ENCODE peak calls at places on chromosome 12, in nine cellular contexts. V is AG04450; N is lower lobe of right lung; J is prostate gland; Y is esophagus squamous epithelium; U is small intestine; Z is GM23248; C is psoas muscle; W is CD4-positive, alpha-beta memory T cell. L is an unnamed sample. For H3K9me3, the result is how much of the 10 kb centered on the place peaks cover.

GRCh38 chr12:24507827-24508226 is 441.1 kb downstream of the BCAT1 start:
- DNase-seq in Z (no peak), U (no peak), N (no peak), V (no peak), W (no peak), C (no peak), Y (no peak), J (no peak), L (no peak)

GRCh38 chr12:60335765-60336164 is 739.9 kb downstream of the SLC16A7 start:
- DNase-seq in Y (no peak), N (no peak), Z (peak), W (no peak), C (no peak), U (no peak), J (no peak), V (peak), L (no peak)

GRCh38 chr12:58378038-58378437 is 436.7 kb downstream of the ATP23 start:
- DNase-seq in N (no peak), C (no peak), U (no peak), V (no peak), W (no peak), Z (peak), J (no peak), Y (no peak), L (no peak)

GRCh38 chr12:58877243-58877743 is 43.0 kb downstream of the LRIG3 start:
- DNase-seq in C (no peak), N (no peak), U (no peak), W (no peak), J (peak), Z (peak), Y (no peak), V (peak), L (no peak)

GRCh38 chr12:111418594-111418880 is 12.8 kb downstream of the SH2B3 start:
- DNase-seq in U (no peak), Y (no peak), C (no peak), N (no peak), Z (no peak), J (no peak), V (no peak), W (no peak), L (no peak)

GRCh38 chr12:119446459-119446858 is 111.9 kb downstream of the CCDC60 start:
- DNase-seq in N (no peak), J (no peak), C (no peak), U (no peak), W (no peak), Y (no peak), Z (peak), V (no peak), L (no peak)

GRCh38 chr12:55652352-55652751 is 15.7 kb downstream of the OR10P1 start:
- DNase-seq in V (no peak), Y (no peak), J (no peak), W (no peak), Z (no peak), C (no peak), U (no peak), N (no peak), L (no peak)

GRCh38 chr12:120367924-120368788 is 808 bp downstream of the MSI1 start:
- DNase-seq in U (no peak), V (no peak), J (no peak), N (no peak), Y (no peak), W (no peak), C (peak), Z (peak), L (no peak)

GRCh38 chr12:106342397-106343212 is 14.9 kb upstream of the POLR3B start:
- DNase-seq in J (peak), W (no peak), C (peak), N (peak), Y (no peak), Z (peak), U (peak), V (no peak), L (peak)

GRCh38 chr12:125143491-125143890 is 78.3 kb downstream of the AACS start:
- DNase-seq in Y (no peak), Z (peak), V (no peak), W (no peak), U (peak), N (no peak), C (no peak), J (peak), L (no peak)

GRCh38 chr12:52494518-52494917 is 1.5 kb upstream of the KRT6A start:
- DNase-seq in Y (no peak), U (no peak), W (no peak), Z (peak), C (peak), J (peak), N (peak), V (no peak), L (peak)

GRCh38 chr12:24903305-24904088 is 45.4 kb downstream of the BCAT1 start:
- DNase-seq in Y (no peak), C (no peak), Z (peak), V (no peak), U (no peak), J (no peak), N (no peak), W (no peak), L (no peak)

GRCh38 chr12:55708695-55709233 is 1.1 kb upstream of the ITGA7 start:
- DNase-seq in W (no peak), J (no peak), V (no peak), C (peak), Y (no peak), N (no peak), Z (no peak), U (no peak), L (no peak)

GRCh38 chr12:92078167-92079053 is 67.2 kb downstream of the BTG1 start:
- DNase-seq in U (peak), Z (peak), C (no peak), W (no peak), N (no peak), V (peak), Y (no peak), J (no peak), L (no peak)

GRCh38 chr12:29157486-29157946 is 8.4 kb downstream of the FAR2 start:
- DNase-seq in W (no peak), Z (peak), C (no peak), V (no peak), U (no peak), Y (no peak), N (no peak), J (no peak), L (no peak)

GRCh38 chr12:107801150-107801549 is 26.6 kb downstream of the ASCL4 start:
- DNase-seq in Y (no peak), J (no peak), Z (peak), U (no peak), W (no peak), V (no peak), C (no peak), N (no peak), L (no peak)

GRCh38 chr12:46722737-46723136 is 103.1 kb downstream of the SLC38A4 start:
- DNase-seq in V (no peak), Y (no peak), Z (peak), N (no peak), C (no peak), U (no peak), J (no peak), W (no peak), L (no peak)

GRCh38 chr12:48981757-48982157 is 3.6 kb downstream of the WNT1 start:
- DNase-seq in J (no peak), C (no peak), V (no peak), Y (no peak), N (no peak), W (no peak), Z (no peak), U (no peak), L (no peak)
- H3K27ac ChIP-seq in J (no peak), C (no peak), V (no peak), Y (no peak), N (no peak), W (peak), Z (no peak), U (no peak), L (no peak)

GRCh38 chr12:133080619-133081407 is at the start of gene ZNF140:
- DNase-seq in Y (peak), Z (peak), C (peak), J (peak), N (peak), U (peak), W (no peak), V (peak), L (peak)
- H3K9me3 ChIP-seq in Y (under half), Z (under half), C (half or more), J (under half), N (half or more), U (under half), W (under half), V (half or more), L (under half)

GRCh38 chr12:47813491-47814196 is 6.1 kb downstream of the HDAC7 start:
- DNase-seq in C (no peak), J (no peak), N (no peak), Y (no peak), Z (no peak), W (no peak), U (no peak), V (no peak), L (no peak)
- H3K27ac ChIP-seq in C (peak), J (peak), N (peak), Y (peak), Z (peak), W (peak), U (peak), V (peak), L (peak)

DNA sequence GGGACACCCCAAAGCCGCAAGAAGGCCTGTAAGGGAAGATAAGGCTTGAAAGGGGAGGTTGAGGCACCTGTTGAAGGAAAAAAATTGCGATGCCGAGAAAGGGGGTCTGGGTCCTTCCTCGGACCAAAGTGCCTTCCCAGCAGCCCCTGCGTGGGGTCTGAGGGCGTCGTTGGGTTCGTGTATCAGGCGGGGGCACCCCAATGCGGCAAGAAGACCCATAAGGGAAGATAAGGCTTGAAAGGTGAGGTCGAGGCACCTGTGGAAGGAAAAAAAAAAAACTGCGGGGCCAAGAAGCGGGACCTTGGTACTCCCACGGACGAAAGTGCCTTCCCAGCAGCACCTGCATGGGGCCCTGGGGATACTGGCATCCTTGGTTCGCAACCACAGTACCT is 277.5 kb downstream of the ALG10 start:
- DNase-seq in Y (no peak), C (peak), J (no peak), N (peak), W (no peak), V (no peak), Z (no peak), U (no peak), L (no peak)
- H3K9me3 ChIP-seq in Y (under half), C (under half), J (under half), N (under half), W (under half), V (half or more), Z (under half), U (under half), L (under half)